ENCODE peak calls at places on chromosomes 5 and 9, in seven cellular contexts. X is H1, A is mesendoderm, Y is IMR-90, I is neuronal stem cell, L is mesenchymal stem cell, B is trophoblast cell. W is an unnamed sample.
A peak's percentile ranks its signal among the peaks of the same experiment; 100 is the strongest.

GRCh38 chr9:116646661-116647514 is 40.2 kb upstream of the TRIM32 start:
- DNase-seq in X (no peak), A (peak; percentile 68), Y (peak; percentile 61), I (peak; percentile 23), L (peak; percentile 67), B (peak; percentile 50), W (no peak)

GRCh38 chr5:3954189-3954588 is 358.6 kb downstream of the IRX1 start:
- DNase-seq in X (no peak), A (no peak), Y (no peak), I (no peak), L (no peak), B (no peak), W (no peak)

GRCh38 chr9:72986522-72987116 is 33.8 kb upstream of the ALDH1A1 start:
- DNase-seq in X (no peak), A (no peak), Y (no peak), I (no peak), L (no peak), B (peak; percentile 31), W (no peak)

GRCh38 chr5:80109549-80110478 is 74.7 kb downstream of the THBS4 start:
- DNase-seq in X (no peak), A (no peak), Y (no peak), I (no peak), L (no peak), B (no peak), W (peak; percentile 50)

GRCh38 chr5:169763437-169764301 is 126.6 kb downstream of the DOCK2 start:
- DNase-seq in X (no peak), A (no peak), Y (peak; percentile 36), I (no peak), L (no peak), B (no peak), W (no peak)

GRCh38 chr9:114082017-114082735 is 4.1 kb upstream of the AMBP start:
- DNase-seq in X (no peak), A (peak; percentile 89), Y (peak; percentile 83), I (peak; percentile 92), L (peak; percentile 85), B (peak; percentile 99), W (peak; percentile 86)

GRCh38 chr5:94562327-94562971 is 56.0 kb downstream of the KIAA0825 start:
- DNase-seq in X (no peak), A (no peak), Y (no peak), I (no peak), L (no peak), B (no peak), W (no peak)

GRCh38 chr5:153135416-153135815 is 355.1 kb upstream of the GRIA1 start:
- DNase-seq in X (no peak), A (peak; percentile 22), Y (no peak), I (no peak), L (no peak), B (peak; percentile 1), W (no peak)

GRCh38 chr9:21056931-21057330 is 20.8 kb downstream of the IFNB1 start:
- DNase-seq in X (no peak), A (no peak), Y (peak; percentile 49), I (no peak), L (peak; percentile 40), B (peak; percentile 69), W (no peak)

GRCh38 chr9:137304383-137305059 is 2.5 kb upstream of the NRARP start:
- DNase-seq in X (no peak), A (no peak), Y (no peak), I (no peak), L (no peak), B (no peak), W (peak; percentile 30)

GRCh38 chr9:84266087-84266561 is 74.4 kb downstream of the SLC28A3 start:
- DNase-seq in X (no peak), A (peak; percentile 92), Y (no peak), I (no peak), L (no peak), B (no peak), W (peak; percentile 77)

GRCh38 chr5:55633574-55634203 is 78.4 kb downstream of the SLC38A9 start:
- DNase-seq in X (no peak), A (no peak), Y (peak; percentile 55), I (no peak), L (peak; percentile 36), B (no peak), W (no peak)

GRCh38 chr9:95116820-95117204 is 200.7 kb downstream of the FANCC start:
- DNase-seq in X (no peak), A (no peak), Y (no peak), I (no peak), L (no peak), B (no peak), W (no peak)

GRCh38 chr5:66540078-66540477 is 56.1 kb upstream of the MAST4 start:
- DNase-seq in X (no peak), A (no peak), Y (no peak), I (no peak), L (no peak), B (no peak), W (no peak)

GRCh38 chr5:16178745-16179372 is 732 bp downstream of the MARCHF11 start:
- DNase-seq in X (peak; percentile 67), A (peak; percentile 95), Y (peak; percentile 43), I (peak; percentile 92), L (peak; percentile 51), B (peak; percentile 83), W (peak; percentile 92)

GRCh38 chr5:644509-644908 is 32.4 kb downstream of the CEP72 start:
- DNase-seq in X (no peak), A (no peak), Y (no peak), I (no peak), L (no peak), B (no peak), W (no peak)
- H2AK5ac ChIP-seq in X (no peak overlapping the region), A (no peak overlapping the region), Y (no peak overlapping the region), I (no peak overlapping the region), L (no peak overlapping the region), B (no peak overlapping the region), W (no peak overlapping the region)

GRCh38 chr5:111159845-111160244 is 64.3 kb upstream of the CAMK4 start:
- DNase-seq in X (no peak), A (peak; percentile 28), Y (no peak), I (no peak), L (no peak), B (no peak), W (no peak)

GRCh38 chr5:111153483-111153882 is 61.3 kb downstream of the WDR36 start:
- DNase-seq in X (no peak), A (no peak), Y (no peak), I (no peak), L (no peak), B (no peak), W (no peak)

GRCh38 chr5:111163000-111163399 is 61.2 kb upstream of the CAMK4 start:
- DNase-seq in X (no peak), A (no peak), Y (peak; percentile 12), I (no peak), L (no peak), B (no peak), W (no peak)

GRCh38 chr5:111158105-111158744 is 66.0 kb upstream of the CAMK4 start:
- DNase-seq in X (peak; percentile 43), A (peak; percentile 78), Y (peak; percentile 85), I (peak; percentile 83), L (peak; percentile 77), B (peak; percentile 93), W (peak; percentile 58)
- H2AK5ac ChIP-seq in X (no peak overlapping the region), A (no peak overlapping the region), Y (no peak overlapping the region), I (no peak overlapping the region), L (no peak overlapping the region), B (no peak overlapping the region), W (no peak overlapping the region)

DNA sequence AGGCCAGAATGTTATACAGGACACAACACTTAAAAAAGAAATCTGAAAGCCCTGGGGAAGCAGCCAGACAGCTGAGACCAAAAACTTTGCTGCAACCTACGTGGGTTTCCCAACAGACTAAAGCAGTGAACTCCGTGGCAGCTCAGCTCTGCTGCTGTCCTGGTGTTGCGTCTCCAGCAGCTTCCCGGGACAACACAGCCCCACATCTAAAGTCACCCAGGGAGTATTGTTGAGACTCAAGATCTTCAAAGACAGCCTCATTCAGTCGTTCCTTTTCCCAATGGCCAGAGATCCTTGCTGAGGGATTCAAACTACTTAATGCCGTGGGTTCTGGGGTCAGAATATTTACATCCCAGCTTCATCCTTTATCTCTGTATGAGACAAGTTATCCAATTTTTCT is 125.8 kb downstream of the MED10 start:
- DNase-seq in X (no peak), A (no peak), Y (no peak), I (no peak), L (no peak), B (no peak), W (no peak)
- H2AK5ac ChIP-seq in X (no peak overlapping the region), A (no peak overlapping the region), Y (no peak overlapping the region), I (peak overlapping the region; percentile 44), L (no peak overlapping the region), B (no peak overlapping the region), W (no peak overlapping the region)

DNA sequence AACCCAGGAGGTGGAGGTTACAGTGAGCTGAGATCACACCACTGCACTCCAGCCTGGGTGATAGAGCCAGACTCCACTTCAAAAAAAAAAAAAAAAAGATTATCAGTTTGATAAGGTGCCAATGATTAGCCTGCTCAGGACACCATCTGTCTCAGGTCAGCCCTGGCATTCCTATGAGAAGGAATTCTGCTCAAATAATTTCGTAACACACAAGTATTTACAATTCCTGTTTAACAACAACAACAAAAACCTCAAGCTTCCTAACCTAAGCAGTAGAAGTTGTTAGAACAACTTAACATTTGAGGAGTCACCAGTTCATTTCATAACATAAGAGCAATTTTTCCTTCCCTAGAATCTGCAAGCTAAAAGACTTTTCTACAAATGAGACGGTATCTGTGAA is 85.0 kb downstream of the LHFPL2 start:
- DNase-seq in X (no peak), A (peak; percentile 44), Y (no peak), I (no peak), L (no peak), B (peak; percentile 87), W (no peak)
- H2AK5ac ChIP-seq in X (no peak overlapping the region), A (no peak overlapping the region), Y (no peak overlapping the region), I (no peak overlapping the region), L (no peak overlapping the region), B (no peak overlapping the region), W (no peak overlapping the region)

GRCh38 chr5:119515192-119515591 is 62.9 kb downstream of the HSD17B4 start:
- DNase-seq in X (no peak), A (no peak), Y (peak; percentile 45), I (no peak), L (peak; percentile 14), B (no peak), W (no peak)

GRCh38 chr5:119512277-119512676 is 60.0 kb downstream of the HSD17B4 start:
- DNase-seq in X (no peak), A (peak; percentile 28), Y (no peak), I (no peak), L (no peak), B (no peak), W (no peak)
- H2AK5ac ChIP-seq in X (no peak overlapping the region), A (no peak overlapping the region), Y (no peak overlapping the region), I (no peak overlapping the region), L (no peak overlapping the region), B (no peak overlapping the region), W (no peak overlapping the region)

DNA sequence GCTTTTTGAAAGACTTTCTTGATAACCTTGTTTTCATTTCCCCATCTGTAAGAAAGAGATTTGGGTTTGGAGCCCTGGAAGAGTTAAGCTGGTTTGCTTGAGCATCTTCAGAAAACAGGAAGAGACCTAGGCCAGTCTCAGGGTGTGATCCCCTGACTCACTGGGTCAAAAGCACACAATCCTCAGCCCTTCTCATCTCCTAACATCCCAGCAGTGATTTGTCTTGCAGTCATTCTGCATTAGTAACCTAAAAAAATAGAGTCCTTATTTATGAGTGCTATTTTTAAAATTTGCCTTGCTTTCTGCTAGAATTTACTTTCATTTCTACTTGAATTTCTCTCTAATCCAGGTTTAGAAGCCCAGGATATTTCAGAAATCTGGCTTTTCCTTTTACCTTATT is 16.4 kb upstream of the ARSB start:
- DNase-seq in X (no peak), A (no peak), Y (peak; percentile 15), I (no peak), L (no peak), B (no peak), W (no peak)
- H2AK5ac ChIP-seq in X (no peak overlapping the region), A (no peak overlapping the region), Y (peak overlapping the region; percentile 31), I (no peak overlapping the region), L (no peak overlapping the region), B (no peak overlapping the region), W (no peak overlapping the region)